ENCODE peak calls at places on chromosomes 5 and 9, in seven cellular contexts. One of them, this sample, is unnamed. For H3K4me1 and H3K9me3, the result is how much of the 10 kb centered on the place peaks cover.

GRCh38 chr5:83507431-83507830 is 35.9 kb downstream of the VCAN start:
- DNase-seq in testis: no peak
- DNase-seq in breast epithelium: no peak
- DNase-seq in aorta: no peak
- DNase-seq in left ventricle myocardium inferior: no peak
- DNase-seq in colonic mucosa: no peak
- DNase-seq in lower lobe of right lung: no peak
- DNase-seq in this sample: peak

GRCh38 chr5:97498657-97499056 is 315.6 kb upstream of the RIOK2 start:
- DNase-seq in testis: no peak
- DNase-seq in breast epithelium: no peak
- DNase-seq in aorta: no peak
- DNase-seq in left ventricle myocardium inferior: no peak
- DNase-seq in colonic mucosa: no peak
- DNase-seq in lower lobe of right lung: no peak
- DNase-seq in this sample: no peak

GRCh38 chr9:127595606-127596005 is 16.5 kb upstream of the STXBP1 start:
- DNase-seq in testis: no peak
- DNase-seq in breast epithelium: no peak
- DNase-seq in aorta: no peak
- DNase-seq in left ventricle myocardium inferior: no peak
- DNase-seq in colonic mucosa: no peak
- DNase-seq in lower lobe of right lung: no peak
- DNase-seq in this sample: no peak

GRCh38 chr9:130933114-130934046 is 5.7 kb downstream of the FIBCD1 start:
- DNase-seq in testis: no peak
- DNase-seq in breast epithelium: no peak
- DNase-seq in aorta: no peak
- DNase-seq in left ventricle myocardium inferior: no peak
- DNase-seq in colonic mucosa: no peak
- DNase-seq in lower lobe of right lung: no peak
- DNase-seq in this sample: peak

GRCh38 chr9:38437193-38437823 is 13.1 kb upstream of the IGFBPL1 start:
- DNase-seq in testis: no peak
- DNase-seq in breast epithelium: peak
- DNase-seq in aorta: no peak
- DNase-seq in left ventricle myocardium inferior: no peak
- DNase-seq in colonic mucosa: peak
- DNase-seq in lower lobe of right lung: no peak
- DNase-seq in this sample: peak

GRCh38 chr5:136090319-136090718 is 42.3 kb upstream of the SMAD5 start:
- DNase-seq in testis: no peak
- DNase-seq in breast epithelium: no peak
- DNase-seq in aorta: no peak
- DNase-seq in left ventricle myocardium inferior: no peak
- DNase-seq in colonic mucosa: peak
- DNase-seq in lower lobe of right lung: no peak
- DNase-seq in this sample: no peak

GRCh38 chr9:70407081-70407503 is 7.4 kb downstream of the KLF9 start:
- DNase-seq in testis: no peak
- DNase-seq in breast epithelium: no peak
- DNase-seq in aorta: no peak
- DNase-seq in left ventricle myocardium inferior: no peak
- DNase-seq in colonic mucosa: no peak
- DNase-seq in lower lobe of right lung: no peak
- DNase-seq in this sample: no peak

GRCh38 chr9:21031091-21031817 is at the start of gene HACD4:
- DNase-seq in testis: peak
- DNase-seq in breast epithelium: peak
- DNase-seq in aorta: peak
- DNase-seq in left ventricle myocardium inferior: peak
- DNase-seq in colonic mucosa: peak
- DNase-seq in lower lobe of right lung: peak
- DNase-seq in this sample: peak

GRCh38 chr9:108776920-108777650 is 78.7 kb downstream of the ACTL7B start:
- DNase-seq in testis: no peak
- DNase-seq in breast epithelium: no peak
- DNase-seq in aorta: no peak
- DNase-seq in left ventricle myocardium inferior: no peak
- DNase-seq in colonic mucosa: no peak
- DNase-seq in lower lobe of right lung: no peak
- DNase-seq in this sample: no peak

GRCh38 chr5:97094579-97095317 is 47.7 kb downstream of the LIX1 start:
- DNase-seq in testis: no peak
- DNase-seq in breast epithelium: no peak
- DNase-seq in aorta: no peak
- DNase-seq in left ventricle myocardium inferior: no peak
- DNase-seq in colonic mucosa: no peak
- DNase-seq in lower lobe of right lung: no peak
- DNase-seq in this sample: no peak

GRCh38 chr5:149239917-149240316 is 31.7 kb upstream of the AFAP1L1 start:
- DNase-seq in testis: no peak
- DNase-seq in breast epithelium: no peak
- DNase-seq in aorta: no peak
- DNase-seq in left ventricle myocardium inferior: no peak
- DNase-seq in colonic mucosa: no peak
- DNase-seq in lower lobe of right lung: no peak
- DNase-seq in this sample: no peak

GRCh38 chr5:126055348-126055729 is 367.9 kb upstream of the GRAMD2B start:
- DNase-seq in testis: no peak
- DNase-seq in breast epithelium: no peak
- DNase-seq in aorta: no peak
- DNase-seq in left ventricle myocardium inferior: no peak
- DNase-seq in colonic mucosa: no peak
- DNase-seq in lower lobe of right lung: no peak
- DNase-seq in this sample: no peak

GRCh38 chr9:132023409-132024180 is 56.1 kb downstream of the MED27 start:
- DNase-seq in testis: no peak
- DNase-seq in breast epithelium: no peak
- DNase-seq in aorta: no peak
- DNase-seq in left ventricle myocardium inferior: no peak
- DNase-seq in colonic mucosa: no peak
- DNase-seq in lower lobe of right lung: no peak
- DNase-seq in this sample: no peak

GRCh38 chr9:95091574-95091970 is 225.9 kb downstream of the FANCC start:
- DNase-seq in testis: no peak
- DNase-seq in breast epithelium: no peak
- DNase-seq in aorta: peak
- DNase-seq in left ventricle myocardium inferior: no peak
- DNase-seq in colonic mucosa: no peak
- DNase-seq in lower lobe of right lung: no peak
- DNase-seq in this sample: peak

GRCh38 chr9:34628656-34629491 is at the start of gene ARID3C:
- DNase-seq in testis: peak
- DNase-seq in breast epithelium: no peak
- DNase-seq in aorta: no peak
- DNase-seq in left ventricle myocardium inferior: no peak
- DNase-seq in colonic mucosa: no peak
- DNase-seq in lower lobe of right lung: peak
- DNase-seq in this sample: peak

GRCh38 chr5:9042241-9042640 is 503.6 kb downstream of the SEMA5A start:
- DNase-seq in testis: no peak
- DNase-seq in breast epithelium: no peak
- DNase-seq in aorta: no peak
- DNase-seq in left ventricle myocardium inferior: no peak
- DNase-seq in colonic mucosa: no peak
- DNase-seq in lower lobe of right lung: no peak
- DNase-seq in this sample: no peak

GRCh38 chr9:2087500-2088313 is 72.6 kb downstream of the SMARCA2 start:
- DNase-seq in testis: no peak
- DNase-seq in breast epithelium: no peak
- DNase-seq in aorta: no peak
- DNase-seq in left ventricle myocardium inferior: no peak
- DNase-seq in colonic mucosa: no peak
- DNase-seq in lower lobe of right lung: no peak
- DNase-seq in this sample: peak

GRCh38 chr5:172834570-172835245 is 657 bp downstream of the ERGIC1 start:
- DNase-seq in testis: peak
- DNase-seq in breast epithelium: no peak
- DNase-seq in aorta: peak
- DNase-seq in left ventricle myocardium inferior: no peak
- DNase-seq in colonic mucosa: no peak
- DNase-seq in lower lobe of right lung: no peak
- DNase-seq in this sample: peak

GRCh38 chr5:16691731-16692130 is 74.9 kb upstream of the RETREG1 start:
- DNase-seq in testis: no peak
- DNase-seq in breast epithelium: no peak
- DNase-seq in aorta: no peak
- DNase-seq in left ventricle myocardium inferior: no peak
- DNase-seq in colonic mucosa: no peak
- DNase-seq in lower lobe of right lung: no peak
- DNase-seq in this sample: no peak

GRCh38 chr9:98775831-98776441 is 20.4 kb downstream of the ANKS6 start:
- DNase-seq in testis: peak
- DNase-seq in breast epithelium: peak
- DNase-seq in aorta: no peak
- DNase-seq in left ventricle myocardium inferior: no peak
- DNase-seq in colonic mucosa: peak
- DNase-seq in lower lobe of right lung: no peak
- DNase-seq in this sample: peak

GRCh38 chr5:116442095-116442534 is 132.5 kb downstream of the SEMA6A start:
- DNase-seq in testis: no peak
- DNase-seq in breast epithelium: peak
- DNase-seq in aorta: no peak
- DNase-seq in left ventricle myocardium inferior: peak
- DNase-seq in colonic mucosa: no peak
- DNase-seq in lower lobe of right lung: no peak
- DNase-seq in this sample: no peak

GRCh38 chr5:148828461-148829247 is 2.2 kb downstream of the ADRB2 start:
- DNase-seq in testis: no peak
- DNase-seq in breast epithelium: no peak
- DNase-seq in aorta: no peak
- DNase-seq in left ventricle myocardium inferior: no peak
- DNase-seq in colonic mucosa: no peak
- DNase-seq in lower lobe of right lung: no peak
- DNase-seq in this sample: no peak

GRCh38 chr9:135787776-135788575 is 86.0 kb downstream of the KCNT1 start:
- DNase-seq in testis: no peak
- DNase-seq in breast epithelium: no peak
- DNase-seq in aorta: no peak
- DNase-seq in left ventricle myocardium inferior: no peak
- DNase-seq in colonic mucosa: no peak
- DNase-seq in lower lobe of right lung: no peak
- DNase-seq in this sample: peak
- H3K4me1 ChIP-seq in testis: under half
- H3K4me1 ChIP-seq in breast epithelium: under half
- H3K4me1 ChIP-seq in aorta: under half
- H3K4me1 ChIP-seq in left ventricle myocardium inferior: under half
- H3K4me1 ChIP-seq in colonic mucosa: under half
- H3K4me1 ChIP-seq in lower lobe of right lung: under half
- H3K4me1 ChIP-seq in this sample: under half

GRCh38 chr5:140767444-140767843 is 18.5 kb upstream of the PCDHA1 start:
- DNase-seq in testis: no peak
- DNase-seq in breast epithelium: no peak
- DNase-seq in aorta: no peak
- DNase-seq in left ventricle myocardium inferior: no peak
- DNase-seq in colonic mucosa: no peak
- DNase-seq in lower lobe of right lung: no peak
- DNase-seq in this sample: no peak
- H3K9me3 ChIP-seq in testis: under half
- H3K9me3 ChIP-seq in breast epithelium: half or more
- H3K9me3 ChIP-seq in aorta: under half
- H3K9me3 ChIP-seq in left ventricle myocardium inferior: half or more
- H3K9me3 ChIP-seq in colonic mucosa: under half
- H3K9me3 ChIP-seq in lower lobe of right lung: half or more
- H3K9me3 ChIP-seq in this sample: under half

GRCh38 chr9:126343271-126343700 is 16.7 kb downstream of the MVB12B start:
- DNase-seq in testis: no peak
- DNase-seq in breast epithelium: no peak
- DNase-seq in aorta: no peak
- DNase-seq in left ventricle myocardium inferior: no peak
- DNase-seq in colonic mucosa: peak
- DNase-seq in lower lobe of right lung: no peak
- DNase-seq in this sample: peak

GRCh38 chr9:126348911-126349550 is 22.4 kb downstream of the MVB12B start:
- DNase-seq in testis: no peak
- DNase-seq in breast epithelium: no peak
- DNase-seq in aorta: no peak
- DNase-seq in left ventricle myocardium inferior: no peak
- DNase-seq in colonic mucosa: peak
- DNase-seq in lower lobe of right lung: no peak
- DNase-seq in this sample: no peak

GRCh38 chr9:126347093-126347492 is 20.5 kb downstream of the MVB12B start:
- DNase-seq in testis: no peak
- DNase-seq in breast epithelium: no peak
- DNase-seq in aorta: peak
- DNase-seq in left ventricle myocardium inferior: no peak
- DNase-seq in colonic mucosa: no peak
- DNase-seq in lower lobe of right lung: peak
- DNase-seq in this sample: no peak

GRCh38 chr9:126346031-126346430 is 19.4 kb downstream of the MVB12B start:
- DNase-seq in testis: no peak
- DNase-seq in breast epithelium: no peak
- DNase-seq in aorta: no peak
- DNase-seq in left ventricle myocardium inferior: no peak
- DNase-seq in colonic mucosa: no peak
- DNase-seq in lower lobe of right lung: no peak
- DNase-seq in this sample: no peak

DNA sequence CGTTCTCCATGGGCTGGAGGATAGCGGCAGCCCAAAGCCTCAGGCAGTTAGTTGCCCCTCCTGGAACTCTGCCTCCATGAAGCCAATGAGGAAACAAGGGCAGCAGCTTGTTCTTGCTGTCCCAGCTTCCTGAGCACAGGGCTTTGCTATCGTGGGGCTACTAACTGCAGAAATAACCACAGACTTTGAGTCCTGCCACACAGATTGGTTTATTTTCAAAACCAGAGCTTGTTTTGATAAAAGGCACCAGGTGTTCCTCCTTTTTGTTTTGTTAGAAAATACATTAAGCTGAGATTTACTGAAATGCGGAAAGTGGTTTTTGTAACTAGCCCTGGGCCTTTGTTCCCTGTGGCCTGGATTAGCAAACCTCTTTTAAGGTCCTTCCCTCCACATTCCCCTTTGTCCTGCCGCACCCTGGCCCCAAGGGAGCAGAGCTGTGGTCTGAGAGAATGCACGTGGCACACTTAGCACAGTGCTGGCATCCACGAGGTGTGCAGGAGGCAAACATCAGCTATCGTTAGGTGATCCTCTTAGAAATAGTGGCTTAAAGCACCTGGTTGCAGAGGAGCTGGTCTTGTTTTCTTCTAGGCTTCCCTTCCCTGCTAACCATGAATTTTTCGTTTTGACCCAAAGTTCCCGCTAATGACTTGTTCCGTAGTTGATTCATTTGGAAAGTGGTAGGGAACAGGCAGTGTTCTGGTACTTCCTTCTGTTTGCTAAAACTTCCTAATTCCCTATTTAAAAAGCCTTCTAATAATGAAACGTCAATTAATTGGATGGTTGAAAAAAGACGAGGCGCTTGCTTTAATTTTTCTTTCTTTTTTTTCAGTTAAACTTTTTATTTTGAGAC is 21.5 kb downstream of the MVB12B start:
- DNase-seq in testis: no peak
- DNase-seq in breast epithelium: peak
- DNase-seq in aorta: no peak
- DNase-seq in left ventricle myocardium inferior: no peak
- DNase-seq in colonic mucosa: peak
- DNase-seq in lower lobe of right lung: peak
- DNase-seq in this sample: no peak
- H3K27ac ChIP-seq in testis: peak
- H3K27ac ChIP-seq in breast epithelium: peak
- H3K27ac ChIP-seq in aorta: no peak
- H3K27ac ChIP-seq in left ventricle myocardium inferior: peak
- H3K27ac ChIP-seq in colonic mucosa: peak
- H3K27ac ChIP-seq in lower lobe of right lung: peak
- H3K27ac ChIP-seq in this sample: no peak

GRCh38 chr5:60578295-60578694 is 121.7 kb downstream of the DEPDC1B start:
- DNase-seq in testis: no peak
- DNase-seq in breast epithelium: no peak
- DNase-seq in aorta: no peak
- DNase-seq in left ventricle myocardium inferior: no peak
- DNase-seq in colonic mucosa: no peak
- DNase-seq in lower lobe of right lung: no peak
- DNase-seq in this sample: no peak
- H3K4me1 ChIP-seq in testis: under half
- H3K4me1 ChIP-seq in breast epithelium: under half
- H3K4me1 ChIP-seq in aorta: under half
- H3K4me1 ChIP-seq in left ventricle myocardium inferior: under half
- H3K4me1 ChIP-seq in colonic mucosa: under half
- H3K4me1 ChIP-seq in lower lobe of right lung: under half
- H3K4me1 ChIP-seq in this sample: under half